ENCODE peak calls at places on chromosome 4, in six cellular contexts. Y is kidney, R is left lung, S is RWPE1, F is left ventricle myocardium inferior, Q is GM13977. V is an unnamed sample.

GRCh38 chr4:41124916-41125548 is 89.3 kb downstream of the APBB2 start:
- DNase-seq in Y (no peak), R (no peak), S (peak), F (no peak), Q (no peak), V (peak)

GRCh38 chr4:110808371-110808878 is 185.5 kb upstream of the PITX2 start:
- DNase-seq in Y (no peak), R (no peak), S (peak), F (no peak), Q (no peak), V (peak)

GRCh38 chr4:40662962-40663604 is 33.4 kb upstream of the RBM47 start:
- DNase-seq in Y (no peak), R (peak), S (peak), F (no peak), Q (peak), V (peak)

GRCh38 chr4:11428701-11429571 is at the start of gene HS3ST1:
- DNase-seq in Y (peak), R (peak), S (peak), F (peak), Q (peak), V (peak)

GRCh38 chr4:128848461-128848860 is 39.0 kb downstream of the JADE1 start:
- DNase-seq in Y (no peak), R (no peak), S (no peak), F (no peak), Q (no peak), V (no peak)

GRCh38 chr4:47374477-47374876 is 89.0 kb downstream of the COMMD8 start:
- DNase-seq in Y (no peak), R (no peak), S (peak), F (no peak), Q (no peak), V (peak)

GRCh38 chr4:80138556-80139538 is 58.5 kb upstream of the PRDM8 start:
- DNase-seq in Y (no peak), R (no peak), S (no peak), F (no peak), Q (peak), V (peak)

GRCh38 chr4:109411964-109412363 is 21.7 kb upstream of the SEC24B start:
- DNase-seq in Y (no peak), R (no peak), S (no peak), F (peak), Q (no peak), V (peak)

GRCh38 chr4:126136922-126137781 is 822.4 kb downstream of the FAT4 start:
- DNase-seq in Y (no peak), R (no peak), S (no peak), F (no peak), Q (no peak), V (no peak)

GRCh38 chr4:183328832-183329231 is 6.6 kb upstream of the CLDN24 start:
- DNase-seq in Y (no peak), R (no peak), S (no peak), F (no peak), Q (no peak), V (no peak)

GRCh38 chr4:154741877-154742851 is 1.6 kb upstream of the LRAT start:
- DNase-seq in Y (no peak), R (no peak), S (no peak), F (no peak), Q (peak), V (no peak)

GRCh38 chr4:106063009-106063408 is 167.7 kb downstream of the NPNT start:
- DNase-seq in Y (no peak), R (no peak), S (no peak), F (no peak), Q (no peak), V (no peak)

GRCh38 chr4:42715807-42716482 is 59.0 kb upstream of the ATP8A1 start:
- DNase-seq in Y (no peak), R (no peak), S (no peak), F (no peak), Q (no peak), V (peak)

GRCh38 chr4:5863461-5864113 is 29.3 kb downstream of the CRMP1 start:
- DNase-seq in Y (no peak), R (no peak), S (peak), F (no peak), Q (no peak), V (peak)

GRCh38 chr4:77310931-77311330 is 153.9 kb downstream of the CCNG2 start:
- DNase-seq in Y (no peak), R (no peak), S (no peak), F (no peak), Q (no peak), V (peak)

GRCh38 chr4:98517444-98518021 is 140.9 kb downstream of the TSPAN5 start:
- DNase-seq in Y (no peak), R (no peak), S (no peak), F (no peak), Q (no peak), V (no peak)

GRCh38 chr4:65033899-65034298 is 624.6 kb upstream of the TECRL start:
- DNase-seq in Y (no peak), R (no peak), S (no peak), F (no peak), Q (no peak), V (peak)

GRCh38 chr4:69977582-69977981 is 12.1 kb upstream of the CSN2 start:
- DNase-seq in Y (no peak), R (no peak), S (no peak), F (no peak), Q (no peak), V (no peak)

GRCh38 chr4:48315728-48316630 is 25.4 kb upstream of the SLAIN2 start:
- DNase-seq in Y (no peak), R (no peak), S (peak), F (no peak), Q (peak), V (peak)

GRCh38 chr4:26871611-26872010 is 11.0 kb downstream of the STIM2 start:
- DNase-seq in Y (no peak), R (no peak), S (no peak), F (no peak), Q (no peak), V (peak)

GRCh38 chr4:74061430-74061829 is 22.9 kb upstream of the CXCL3 start:
- DNase-seq in Y (no peak), R (no peak), S (no peak), F (no peak), Q (no peak), V (no peak)

GRCh38 chr4:61374612-61374920 is 174.4 kb downstream of the ADGRL3 start:
- DNase-seq in Y (no peak), R (no peak), S (no peak), F (no peak), Q (no peak), V (no peak)

GRCh38 chr4:71814433-71814832 is 30.6 kb upstream of the GC start:
- DNase-seq in Y (no peak), R (no peak), S (no peak), F (no peak), Q (no peak), V (peak)

GRCh38 chr4:123017636-123018390 is 95.4 kb upstream of the NUDT6 start:
- DNase-seq in Y (no peak), R (no peak), S (peak), F (no peak), Q (no peak), V (peak)

GRCh38 chr4:23266401-23266800 is 573.7 kb downstream of the GBA3 start:
- DNase-seq in Y (no peak), R (no peak), S (no peak), F (no peak), Q (no peak), V (no peak)

GRCh38 chr4:100290585-100290984 is 100.3 kb upstream of the DDIT4L start:
- DNase-seq in Y (no peak), R (no peak), S (peak), F (no peak), Q (no peak), V (no peak)

GRCh38 chr4:8123389-8123788 is 35.2 kb downstream of the ABLIM2 start:
- DNase-seq in Y (no peak), R (no peak), S (no peak), F (peak), Q (no peak), V (no peak)

GRCh38 chr4:8507251-8507570 is 66.6 kb downstream of the TRMT44 start:
- DNase-seq in Y (no peak), R (no peak), S (no peak), F (no peak), Q (no peak), V (no peak)

GRCh38 chr4:20383283-20383682 is 131.6 kb downstream of the SLIT2 start:
- DNase-seq in Y (no peak), R (no peak), S (no peak), F (no peak), Q (no peak), V (no peak)

GRCh38 chr4:188092824-188093223 is 16.6 kb downstream of the TRIML2 start:
- DNase-seq in Y (no peak), R (no peak), S (peak), F (no peak), Q (no peak), V (no peak)

GRCh38 chr4:6965329-6965728 is 55.7 kb downstream of the TBC1D14 start:
- DNase-seq in Y (no peak), R (no peak), S (no peak), F (no peak), Q (no peak), V (no peak)

GRCh38 chr4:117137143-117137542 is 51.8 kb upstream of the TRAM1L1 start:
- DNase-seq in Y (no peak), R (no peak), S (peak), F (no peak), Q (no peak), V (peak)

GRCh38 chr4:146029147-146029546 is 90.5 kb upstream of the ZNF827 start:
- DNase-seq in Y (no peak), R (no peak), S (no peak), F (no peak), Q (no peak), V (peak)

GRCh38 chr4:150178161-150178560 is 99.9 kb downstream of the DCLK2 start:
- DNase-seq in Y (no peak), R (no peak), S (no peak), F (no peak), Q (no peak), V (no peak)

DNA sequence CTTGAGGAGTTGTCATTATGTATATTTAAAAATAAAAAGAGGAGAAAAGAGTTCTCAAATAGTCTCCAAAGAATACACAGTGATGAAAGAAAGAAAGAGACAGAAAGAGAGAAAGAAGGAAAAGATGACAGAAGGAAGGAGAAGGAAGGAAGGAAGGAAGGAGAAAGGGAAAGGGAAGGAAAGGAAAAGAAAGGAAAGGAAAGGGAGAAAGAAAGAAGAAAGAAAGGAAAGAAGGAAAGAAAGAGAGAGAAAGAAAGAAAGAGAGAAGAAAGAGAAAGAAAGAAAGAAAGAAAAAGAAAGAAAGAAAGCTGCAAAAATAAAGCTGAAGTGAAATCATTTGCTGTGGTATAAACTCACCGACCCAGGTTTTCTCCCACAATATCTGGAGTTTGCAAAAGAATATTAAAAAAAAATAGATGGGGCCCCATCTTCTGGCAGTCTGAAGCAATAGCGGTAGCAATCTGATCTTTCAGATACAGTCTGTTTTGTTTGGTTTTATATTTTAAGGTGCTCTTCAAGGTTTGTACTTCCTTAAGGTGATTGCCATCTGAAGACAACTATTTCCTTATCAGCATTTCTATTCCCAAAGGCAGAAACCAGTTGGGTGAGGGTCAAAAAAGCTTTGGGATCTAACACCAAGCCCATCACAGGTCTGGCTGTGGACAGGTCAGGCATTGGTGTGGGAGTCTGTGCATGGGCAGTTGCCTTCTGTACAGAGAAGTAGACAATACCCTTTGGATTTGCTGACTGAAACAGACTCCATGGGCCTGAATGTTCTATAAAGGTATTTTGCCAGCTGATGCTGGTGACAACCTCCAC is 160.4 kb downstream of the CPEB2 start:
- DNase-seq in Y (no peak), R (no peak), S (peak), F (no peak), Q (peak), V (peak)
- TF ChIP-seq CTCF in Y (peak), R (peak), S (peak), F (peak), Q (peak), V (peak)

DNA sequence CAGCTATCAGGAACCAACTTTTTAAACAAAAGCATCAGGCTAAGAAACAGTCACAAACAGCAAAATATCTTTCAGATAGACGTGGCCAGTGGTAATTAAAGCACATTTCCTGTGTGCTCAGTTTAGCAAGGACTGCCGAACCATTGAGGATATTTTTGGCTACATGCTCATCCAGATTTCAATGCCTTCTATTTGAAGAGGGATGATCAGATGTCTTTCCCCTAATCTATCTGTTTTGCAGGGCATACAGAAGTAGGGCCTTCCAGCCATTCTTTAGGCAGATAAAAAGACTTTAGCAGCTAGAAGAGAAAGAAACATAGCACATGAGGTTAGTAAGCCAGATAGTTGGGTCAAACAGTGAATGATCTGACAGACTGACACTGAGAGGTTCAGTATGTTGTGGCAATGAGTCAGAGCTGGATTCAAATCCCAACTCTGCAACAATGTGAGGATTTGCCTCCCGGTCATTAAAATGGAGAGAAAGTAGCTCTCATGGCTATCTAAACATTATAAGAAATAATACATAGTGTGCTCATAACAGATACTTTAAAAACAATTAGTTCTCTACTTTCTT is 100.0 kb upstream of the PRKG2 start:
- DNase-seq in Y (no peak), R (no peak), S (no peak), F (no peak), Q (no peak), V (peak)
- TF ChIP-seq CTCF in Y (no peak), R (no peak), S (no peak), F (no peak), Q (no peak), V (no peak)

GRCh38 chr4:3324093-3324815 is 31.4 kb downstream of the RGS12 start:
- DNase-seq in Y (peak), R (no peak), S (no peak), F (no peak), Q (no peak), V (no peak)
- TF ChIP-seq CTCF in Y (no peak), R (no peak), S (no peak), F (no peak), Q (no peak), V (no peak)

DNA sequence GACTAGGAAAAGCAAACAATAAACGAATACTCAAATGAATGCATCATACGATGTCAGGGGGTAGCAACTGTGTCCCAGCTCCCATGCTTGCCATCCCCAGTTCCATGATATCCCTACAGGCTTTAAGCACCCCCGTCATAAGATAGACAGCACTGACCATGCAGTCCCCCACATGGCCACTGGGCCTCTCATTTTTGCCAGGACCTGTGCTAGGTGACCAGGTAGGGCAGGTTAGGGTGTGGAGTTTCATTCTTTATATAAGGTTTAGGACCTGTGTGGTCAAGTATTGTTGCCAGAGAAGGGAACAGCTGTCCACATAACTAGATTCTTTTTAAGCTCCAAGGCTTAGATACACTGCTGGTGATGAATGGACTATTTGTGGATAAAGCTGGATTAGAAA is 9.7 kb downstream of the PPEF2 start:
- DNase-seq in Y (no peak), R (no peak), S (peak), F (no peak), Q (no peak), V (no peak)
- TF ChIP-seq CTCF in Y (no peak), R (no peak), S (no peak), F (no peak), Q (peak), V (peak)

DNA sequence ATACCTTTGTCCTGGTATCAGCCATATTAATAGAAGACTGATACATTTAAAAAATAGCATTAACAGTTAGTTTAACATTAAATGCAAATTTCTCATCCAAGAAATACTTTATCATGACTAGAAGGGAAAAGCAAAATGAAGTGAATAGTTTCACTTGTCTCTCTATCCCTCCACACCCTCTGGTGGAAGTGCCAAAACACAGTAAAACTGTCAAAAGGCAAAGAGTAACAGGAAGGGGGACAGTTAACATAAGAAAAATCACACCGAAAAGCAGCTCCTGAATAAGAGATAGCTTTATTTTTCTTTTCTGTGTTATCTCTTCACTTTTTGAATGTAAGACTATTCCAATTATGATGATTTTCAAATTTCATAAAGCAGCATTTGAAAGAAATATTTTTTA is 187.2 kb downstream of the FBXW7 start:
- DNase-seq in Y (no peak), R (no peak), S (no peak), F (no peak), Q (no peak), V (peak)
- TF ChIP-seq CTCF in Y (peak), R (no peak), S (peak), F (peak), Q (peak), V (peak)

DNA sequence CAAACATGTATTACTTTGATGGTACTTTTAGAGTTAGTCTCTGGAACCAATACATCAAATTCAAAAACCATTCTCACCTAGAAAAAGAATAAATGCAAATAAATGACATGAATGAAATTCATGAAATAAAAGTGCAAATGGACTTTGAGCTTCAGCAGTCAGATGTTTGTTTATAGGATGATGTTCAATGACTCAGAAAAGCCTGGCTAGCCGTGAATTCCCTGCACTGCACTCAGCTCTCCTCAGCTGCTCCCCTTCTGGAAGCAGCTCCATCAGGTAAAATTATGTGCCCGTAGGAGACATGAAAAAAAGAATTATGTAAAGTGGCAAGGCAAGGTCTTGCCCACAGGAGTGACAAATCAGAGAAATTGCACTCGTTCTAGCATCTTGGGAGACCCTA is 390.6 kb downstream of the GPM6A start:
- DNase-seq in Y (no peak), R (no peak), S (peak), F (no peak), Q (no peak), V (peak)
- TF ChIP-seq CTCF in Y (no peak), R (no peak), S (no peak), F (no peak), Q (no peak), V (no peak)

GRCh38 chr4:166501941-166502382 is 628.9 kb downstream of the TLL1 start:
- DNase-seq in Y (no peak), R (no peak), S (peak), F (no peak), Q (peak), V (no peak)
- TF ChIP-seq CTCF in Y (no peak), R (no peak), S (no peak), F (no peak), Q (peak), V (no peak)

V was measured in MCF 10A.